ENCODE peak calls at places on chromosome 21, in six cellular contexts. C is IMR-90, Z is mesenchymal stem cell, A is mesendoderm, S is neuronal stem cell, D is H9. M is an unnamed sample.
A peak's percentile ranks its signal among the peaks of the same experiment; 100 is the strongest.

GRCh38 chr21:35398366-35398982 is 349.4 kb upstream of the RUNX1 start:
- DNase-seq in C (peak; percentile 15), Z (peak; percentile 31), A (no peak), S (no peak), D (no peak), M (no peak)

GRCh38 chr21:37803076-37803475 is 113.2 kb downstream of the KCNJ6 start:
- DNase-seq in C (no peak), Z (no peak), A (no peak), S (no peak), D (no peak), M (no peak)

GRCh38 chr21:14956826-14957225 is 108.0 kb downstream of the NRIP1 start:
- DNase-seq in C (peak; percentile 85), Z (no peak), A (no peak), S (no peak), D (no peak), M (peak; percentile 89)

GRCh38 chr21:35619184-35619583 is 441.1 kb downstream of the SETD4 start:
- DNase-seq in C (peak; percentile 93), Z (peak; percentile 71), A (peak; percentile 51), S (no peak), D (no peak), M (peak; percentile 94)

GRCh38 chr21:24259241-24259640 is 1348.0 kb downstream of the MRPL39 start:
- DNase-seq in C (peak; percentile 83), Z (no peak), A (no peak), S (no peak), D (no peak), M (no peak)

GRCh38 chr21:35377505-35378090 is 328.5 kb upstream of the RUNX1 start:
- DNase-seq in C (no peak), Z (no peak), A (no peak), S (no peak), D (no peak), M (no peak)

GRCh38 chr21:27817902-27818623 is 851.2 kb upstream of the ADAMTS5 start:
- DNase-seq in C (no peak), Z (no peak), A (no peak), S (no peak), D (no peak), M (no peak)

GRCh38 chr21:34877485-34878128 is 171.5 kb downstream of the RUNX1 start:
- DNase-seq in C (no peak), Z (no peak), A (no peak), S (no peak), D (no peak), M (peak; percentile 94)

GRCh38 chr21:15062566-15062965 is 2.2 kb downstream of the NRIP1 start:
- DNase-seq in C (no peak), Z (peak; percentile 13), A (no peak), S (no peak), D (no peak), M (no peak)

GRCh38 chr21:40845621-40846020 is 1.3 kb downstream of the DSCAM start:
- DNase-seq in C (peak; percentile 3), Z (no peak), A (no peak), S (no peak), D (no peak), M (peak; percentile 70)

GRCh38 chr21:15729346-15729673 is 472 bp upstream of the USP25 start:
- DNase-seq in C (peak; percentile 22), Z (no peak), A (peak; percentile 85), S (no peak), D (no peak), M (no peak)

GRCh38 chr21:26966360-26966977 is 419 bp downstream of the ADAMTS5 start:
- DNase-seq in C (peak; percentile 37), Z (peak; percentile 44), A (peak; percentile 73), S (no peak), D (peak; percentile 71), M (no peak)

GRCh38 chr21:26191609-26192008 is 21.0 kb upstream of the APP start:
- DNase-seq in C (no peak), Z (no peak), A (no peak), S (no peak), D (no peak), M (no peak)

GRCh38 chr21:40555129-40555528 is 291.8 kb downstream of the DSCAM start:
- DNase-seq in C (no peak), Z (no peak), A (no peak), S (no peak), D (no peak), M (no peak)

GRCh38 chr21:20774737-20775136 is 223.5 kb upstream of the NCAM2 start:
- DNase-seq in C (no peak), Z (no peak), A (no peak), S (no peak), D (no peak), M (no peak)

GRCh38 chr21:14706712-14707111 is 160.6 kb upstream of the SAMSN1 start:
- DNase-seq in C (no peak), Z (no peak), A (no peak), S (no peak), D (no peak), M (no peak)

GRCh38 chr21:35163381-35163780 is 114.3 kb upstream of the RUNX1 start:
- DNase-seq in C (peak; percentile 59), Z (no peak), A (no peak), S (no peak), D (no peak), M (peak; percentile 41)

GRCh38 chr21:26177187-26177586 is 6.6 kb upstream of the APP start:
- DNase-seq in C (no peak), Z (no peak), A (no peak), S (no peak), D (no peak), M (no peak)

GRCh38 chr21:44299085-44299457 is 782 bp upstream of the PFKL start:
- DNase-seq in C (peak; percentile 4), Z (peak; percentile 54), A (no peak), S (no peak), D (no peak), M (peak; percentile 34)

GRCh38 chr21:17769049-17769845 is 49.9 kb downstream of the C21orf91 start:
- DNase-seq in C (no peak), Z (no peak), A (no peak), S (no peak), D (no peak), M (no peak)

GRCh38 chr21:18985584-18985983 is 582.0 kb upstream of the TMPRSS15 start:
- DNase-seq in C (no peak), Z (no peak), A (no peak), S (no peak), D (no peak), M (no peak)

GRCh38 chr21:34648739-34649297 is 20.0 kb upstream of the CLIC6 start:
- DNase-seq in C (no peak), Z (no peak), A (no peak), S (no peak), D (no peak), M (no peak)

GRCh38 chr21:44365251-44365966 is 12.0 kb downstream of the TRPM2 start:
- DNase-seq in C (no peak), Z (no peak), A (no peak), S (no peak), D (peak; percentile 15), M (no peak)

GRCh38 chr21:17494051-17494450 is 18.8 kb upstream of the CXADR start:
- DNase-seq in C (no peak), Z (no peak), A (no peak), S (no peak), D (no peak), M (no peak)

GRCh38 chr21:21084179-21084578 is 86.0 kb downstream of the NCAM2 start:
- DNase-seq in C (peak; percentile 38), Z (peak; percentile 53), A (no peak), S (no peak), D (no peak), M (peak; percentile 33)

GRCh38 chr21:10418649-10419048 is 102.7 kb upstream of the TPTE start:
- DNase-seq in C (no peak), Z (no peak), A (no peak), S (no peak), D (no peak), M (no peak)

DNA sequence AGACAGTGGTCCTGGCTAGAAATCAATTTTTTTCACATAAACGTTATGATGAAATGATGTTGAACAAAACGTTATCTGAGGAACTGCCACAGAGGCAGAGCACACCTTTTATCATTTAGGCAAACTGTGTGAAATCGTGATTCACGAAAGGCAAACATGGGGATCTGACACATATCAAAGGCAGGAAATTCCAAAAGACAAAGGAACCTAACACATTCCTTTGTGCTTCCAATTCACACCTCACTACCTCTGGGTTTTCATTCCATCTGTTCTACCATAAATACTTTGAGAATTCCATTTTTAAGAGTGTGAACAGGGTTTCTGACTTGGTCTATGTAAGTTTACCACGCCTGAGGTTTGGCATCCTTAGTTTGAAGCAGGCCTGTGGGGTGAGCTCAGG is 119.5 kb upstream of the KRTAP19-8 start:
- DNase-seq in C (no peak), Z (no peak), A (peak; percentile 94), S (no peak), D (no peak), M (peak; percentile 38)
- H3K4ac ChIP-seq in C (no peak overlapping the region), Z (peak overlapping the region; percentile 91), A (no peak overlapping the region), S (no peak overlapping the region), D (no peak overlapping the region), M (no peak overlapping the region)

GRCh38 chr21:33126569-33126968 is 56.6 kb downstream of the OLIG1 start:
- DNase-seq in C (no peak), Z (no peak), A (no peak), S (no peak), D (no peak), M (no peak)
- H2BK5ac ChIP-seq in C (no peak overlapping the region), Z (no peak overlapping the region), A (no peak overlapping the region), S (no peak overlapping the region), D (no peak overlapping the region), M (no peak overlapping the region)

GRCh38 chr21:39125752-39126485 is 57.3 kb downstream of the PSMG1 start:
- DNase-seq in C (peak; percentile 78), Z (peak; percentile 84), A (peak; percentile 93), S (peak; percentile 37), D (peak; percentile 87), M (peak; percentile 80)
- H3K4ac ChIP-seq in C (peak overlapping the region; percentile 91), Z (peak overlapping the region; percentile 66), A (no peak overlapping the region), S (peak overlapping the region; percentile 55), D (no peak overlapping the region), M (no peak overlapping the region)

DNA sequence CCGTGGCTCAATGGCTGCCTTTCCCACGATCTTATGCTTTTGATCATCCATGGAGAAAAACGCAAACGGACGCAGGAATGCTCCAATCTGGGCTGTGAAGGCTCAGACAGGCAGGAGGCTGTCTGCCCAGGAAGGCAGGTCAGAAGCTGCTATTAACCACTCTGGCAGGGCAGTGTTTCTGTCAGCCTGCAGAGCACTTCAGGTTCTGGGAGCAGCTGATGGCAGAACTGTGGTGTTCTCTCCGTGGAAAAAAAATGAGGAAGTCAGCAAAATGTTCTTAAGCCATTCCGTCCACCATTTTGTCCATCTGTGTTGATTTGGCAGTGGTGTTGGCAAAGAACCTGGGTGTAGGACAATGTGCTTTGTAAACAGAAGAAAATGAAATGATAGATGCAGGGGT is 91.7 kb downstream of the SIM2 start:
- DNase-seq in C (peak; percentile 7), Z (no peak), A (no peak), S (no peak), D (no peak), M (no peak)
- H2BK5ac ChIP-seq in C (no peak overlapping the region), Z (no peak overlapping the region), A (no peak overlapping the region), S (no peak overlapping the region), D (no peak overlapping the region), M (no peak overlapping the region)

M was measured in trophoblast cell.